ENCODE peak calls at places on chromosomes 16 and 17, in ten cellular contexts. One of them, this sample, is unnamed.

GRCh38 chr16:69885722-69886121 is 65.4 kb upstream of the CLEC18A start:
- DNase-seq in ovary: no peak
- DNase-seq in HCT116: no peak
- DNase-seq in A549: no peak
- DNase-seq in body of pancreas: no peak
- DNase-seq in right lobe of liver: no peak
- DNase-seq in Peyer's patch: no peak
- DNase-seq in tibial nerve: no peak
- DNase-seq in gastrocnemius medialis: no peak
- DNase-seq in transverse colon: no peak
- DNase-seq in this sample: no peak

GRCh38 chr17:48624118-48624517 is 2.0 kb downstream of the HOXB9 start:
- DNase-seq in ovary: no peak
- DNase-seq in HCT116: no peak
- DNase-seq in A549: no peak
- DNase-seq in body of pancreas: no peak
- DNase-seq in right lobe of liver: no peak
- DNase-seq in Peyer's patch: no peak
- DNase-seq in tibial nerve: no peak
- DNase-seq in gastrocnemius medialis: no peak
- DNase-seq in transverse colon: no peak
- DNase-seq in this sample: no peak

GRCh38 chr16:17346774-17347569 is 123.8 kb downstream of the XYLT1 start:
- DNase-seq in ovary: no peak
- DNase-seq in HCT116: no peak
- DNase-seq in A549: no peak
- DNase-seq in body of pancreas: no peak
- DNase-seq in right lobe of liver: no peak
- DNase-seq in Peyer's patch: peak; percentile 63
- DNase-seq in tibial nerve: no peak
- DNase-seq in gastrocnemius medialis: no peak
- DNase-seq in transverse colon: peak; percentile 75
- DNase-seq in this sample: no peak

GRCh38 chr16:7867831-7868230 is 535.2 kb downstream of the RBFOX1 start:
- DNase-seq in ovary: no peak
- DNase-seq in HCT116: no peak
- DNase-seq in A549: no peak
- DNase-seq in body of pancreas: no peak
- DNase-seq in right lobe of liver: no peak
- DNase-seq in Peyer's patch: no peak
- DNase-seq in tibial nerve: no peak
- DNase-seq in gastrocnemius medialis: no peak
- DNase-seq in transverse colon: no peak
- DNase-seq in this sample: no peak

GRCh38 chr16:16830401-16830800 is 451.5 kb downstream of the NPIPA7 start:
- DNase-seq in ovary: no peak
- DNase-seq in HCT116: no peak
- DNase-seq in A549: peak; percentile 25
- DNase-seq in body of pancreas: no peak
- DNase-seq in right lobe of liver: no peak
- DNase-seq in Peyer's patch: no peak
- DNase-seq in tibial nerve: no peak
- DNase-seq in gastrocnemius medialis: no peak
- DNase-seq in transverse colon: no peak
- DNase-seq in this sample: no peak

GRCh38 chr17:76079577-76080206 is 710 bp downstream of the ZACN start:
- DNase-seq in ovary: no peak
- DNase-seq in HCT116: no peak
- DNase-seq in A549: no peak
- DNase-seq in body of pancreas: no peak
- DNase-seq in right lobe of liver: no peak
- DNase-seq in Peyer's patch: no peak
- DNase-seq in tibial nerve: no peak
- DNase-seq in gastrocnemius medialis: no peak
- DNase-seq in transverse colon: no peak
- DNase-seq in this sample: no peak

GRCh38 chr17:10556301-10557005 is 7.0 kb upstream of the MYH2 start:
- DNase-seq in ovary: no peak
- DNase-seq in HCT116: no peak
- DNase-seq in A549: no peak
- DNase-seq in body of pancreas: no peak
- DNase-seq in right lobe of liver: no peak
- DNase-seq in Peyer's patch: no peak
- DNase-seq in tibial nerve: no peak
- DNase-seq in gastrocnemius medialis: no peak
- DNase-seq in transverse colon: no peak
- DNase-seq in this sample: no peak

GRCh38 chr17:50155115-50155819 is 4.8 kb upstream of the PPP1R9B start:
- DNase-seq in ovary: peak; percentile 59
- DNase-seq in HCT116: no peak
- DNase-seq in A549: no peak
- DNase-seq in body of pancreas: no peak
- DNase-seq in right lobe of liver: no peak
- DNase-seq in Peyer's patch: no peak
- DNase-seq in tibial nerve: no peak
- DNase-seq in gastrocnemius medialis: no peak
- DNase-seq in transverse colon: no peak
- DNase-seq in this sample: no peak

GRCh38 chr17:1752425-1752941 is 9.4 kb upstream of the SERPINF1 start:
- DNase-seq in ovary: no peak
- DNase-seq in HCT116: peak; percentile 45
- DNase-seq in A549: peak; percentile 83
- DNase-seq in body of pancreas: peak; percentile 73
- DNase-seq in right lobe of liver: no peak
- DNase-seq in Peyer's patch: peak; percentile 78
- DNase-seq in tibial nerve: no peak
- DNase-seq in gastrocnemius medialis: no peak
- DNase-seq in transverse colon: peak; percentile 66
- DNase-seq in this sample: peak; percentile 81

GRCh38 chr17:77425791-77426641 is 285.2 kb downstream of the SEC14L1 start:
- DNase-seq in ovary: peak; percentile 48
- DNase-seq in HCT116: no peak
- DNase-seq in A549: peak; percentile 97
- DNase-seq in body of pancreas: no peak
- DNase-seq in right lobe of liver: no peak
- DNase-seq in Peyer's patch: peak; percentile 80
- DNase-seq in tibial nerve: peak; percentile 71
- DNase-seq in gastrocnemius medialis: peak; percentile 72
- DNase-seq in transverse colon: peak; percentile 76
- DNase-seq in this sample: no peak

GRCh38 chr16:28543072-28543471 is 4.3 kb upstream of the NUPR1 start:
- DNase-seq in ovary: no peak
- DNase-seq in HCT116: no peak
- DNase-seq in A549: no peak
- DNase-seq in body of pancreas: peak; percentile 72
- DNase-seq in right lobe of liver: peak; percentile 62
- DNase-seq in Peyer's patch: peak; percentile 80
- DNase-seq in tibial nerve: no peak
- DNase-seq in gastrocnemius medialis: peak; percentile 62
- DNase-seq in transverse colon: peak; percentile 82
- DNase-seq in this sample: peak; percentile 55

GRCh38 chr16:12268602-12269001 is 292.1 kb downstream of the SNX29 start:
- DNase-seq in ovary: no peak
- DNase-seq in HCT116: no peak
- DNase-seq in A549: no peak
- DNase-seq in body of pancreas: no peak
- DNase-seq in right lobe of liver: no peak
- DNase-seq in Peyer's patch: no peak
- DNase-seq in tibial nerve: no peak
- DNase-seq in gastrocnemius medialis: no peak
- DNase-seq in transverse colon: no peak
- DNase-seq in this sample: no peak

GRCh38 chr16:56382901-56383355 is 42.4 kb downstream of the AMFR start:
- DNase-seq in ovary: no peak
- DNase-seq in HCT116: no peak
- DNase-seq in A549: peak; percentile 34
- DNase-seq in body of pancreas: peak; percentile 10
- DNase-seq in right lobe of liver: no peak
- DNase-seq in Peyer's patch: no peak
- DNase-seq in tibial nerve: no peak
- DNase-seq in gastrocnemius medialis: no peak
- DNase-seq in transverse colon: no peak
- DNase-seq in this sample: no peak

DNA sequence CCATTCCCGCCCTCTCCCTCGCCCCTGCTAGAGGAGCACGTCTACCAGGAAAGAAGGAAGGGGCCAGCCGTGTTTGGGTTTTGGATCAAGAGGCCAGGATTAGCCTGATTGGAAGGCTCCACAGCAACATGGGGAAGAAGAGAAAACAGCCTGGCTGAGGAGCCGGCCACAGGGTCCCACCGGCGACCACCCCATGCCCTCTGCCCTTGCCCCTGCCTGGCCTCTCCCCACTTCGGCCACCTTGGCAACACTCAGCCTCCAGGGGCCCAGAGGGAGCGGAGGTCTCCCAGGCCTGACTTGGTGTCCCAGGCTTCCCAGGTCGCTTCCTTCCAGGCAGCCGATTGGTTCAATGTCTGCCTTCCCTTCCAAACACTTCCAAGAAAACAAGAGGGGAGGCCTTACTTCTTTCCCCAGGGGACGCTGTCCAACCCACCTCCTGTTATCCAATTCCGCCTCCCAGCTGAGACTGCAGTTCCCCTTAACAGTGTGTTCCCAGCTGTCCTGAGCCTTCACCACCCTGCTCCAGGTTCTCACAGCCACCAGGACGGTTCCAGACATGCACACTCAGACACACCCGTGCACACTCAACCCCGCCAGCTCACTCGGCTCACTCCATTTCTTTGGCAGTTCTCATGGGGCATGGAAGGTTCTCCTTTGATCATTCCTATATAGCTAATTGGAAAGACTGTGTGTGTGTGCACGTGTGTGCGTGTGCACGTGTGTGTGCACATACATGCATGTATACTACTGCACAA is 65.4 kb downstream of the RBFOX3 start:
- DNase-seq in ovary: no peak
- DNase-seq in HCT116: no peak
- DNase-seq in A549: no peak
- DNase-seq in body of pancreas: no peak
- DNase-seq in right lobe of liver: peak; percentile 37
- DNase-seq in Peyer's patch: no peak
- DNase-seq in tibial nerve: no peak
- DNase-seq in gastrocnemius medialis: no peak
- DNase-seq in transverse colon: no peak
- DNase-seq in this sample: no peak
- H3K9me3 ChIP-seq in ovary: no peaks in the 10 kb centered on the region
- H3K9me3 ChIP-seq in HCT116: no peaks in the 10 kb centered on the region
- H3K9me3 ChIP-seq in A549: no peaks in the 10 kb centered on the region
- H3K9me3 ChIP-seq in body of pancreas: no peaks in the 10 kb centered on the region
- H3K9me3 ChIP-seq in right lobe of liver: no peaks in the 10 kb centered on the region
- H3K9me3 ChIP-seq in Peyer's patch: no peaks in the 10 kb centered on the region
- H3K9me3 ChIP-seq in tibial nerve: no peaks in the 10 kb centered on the region
- H3K9me3 ChIP-seq in gastrocnemius medialis: no peaks in the 10 kb centered on the region
- H3K9me3 ChIP-seq in transverse colon: no peaks in the 10 kb centered on the region
- H3K9me3 ChIP-seq in this sample: no peaks in the 10 kb centered on the region

DNA sequence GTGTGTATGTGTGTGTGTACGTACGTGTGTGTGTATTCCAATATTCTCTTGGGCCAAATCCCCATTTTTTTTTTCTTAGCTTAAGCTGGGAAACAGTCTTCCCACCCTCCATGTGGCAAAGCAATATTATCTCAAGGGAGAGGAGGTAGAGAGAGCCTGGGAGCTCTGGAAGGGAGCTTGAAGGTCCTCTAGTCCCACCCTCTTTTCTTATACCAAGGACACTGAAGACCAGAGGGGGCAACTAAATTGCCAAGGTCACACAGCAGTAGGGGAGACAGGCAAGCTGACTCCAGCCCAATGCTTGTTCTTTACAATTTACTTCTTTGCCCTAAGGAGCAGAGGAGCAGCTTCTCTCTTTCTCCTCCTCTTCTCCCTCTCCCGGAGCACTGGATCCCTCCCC is 6.8 kb downstream of the SRCIN1 start:
- DNase-seq in ovary: no peak
- DNase-seq in HCT116: no peak
- DNase-seq in A549: no peak
- DNase-seq in body of pancreas: no peak
- DNase-seq in right lobe of liver: no peak
- DNase-seq in Peyer's patch: no peak
- DNase-seq in tibial nerve: no peak
- DNase-seq in gastrocnemius medialis: no peak
- DNase-seq in transverse colon: no peak
- DNase-seq in this sample: no peak
- H3K4me1 ChIP-seq in ovary: no peaks in the 10 kb centered on the region
- H3K4me1 ChIP-seq in HCT116: peaks cover 13% of the 10 kb centered on the region
- H3K4me1 ChIP-seq in A549: peaks cover 11% of the 10 kb centered on the region
- H3K4me1 ChIP-seq in body of pancreas: peaks cover 8% of the 10 kb centered on the region
- H3K4me1 ChIP-seq in right lobe of liver: no peaks in the 10 kb centered on the region
- H3K4me1 ChIP-seq in Peyer's patch: no peaks in the 10 kb centered on the region
- H3K4me1 ChIP-seq in tibial nerve: no peaks in the 10 kb centered on the region
- H3K4me1 ChIP-seq in gastrocnemius medialis: no peaks in the 10 kb centered on the region
- H3K4me1 ChIP-seq in transverse colon: peaks cover 7% of the 10 kb centered on the region
- H3K4me1 ChIP-seq in this sample: peaks cover 9% of the 10 kb centered on the region

GRCh38 chr17:41692722-41693521 is 4.2 kb downstream of the EIF1 start:
- DNase-seq in ovary: no peak
- DNase-seq in HCT116: no peak
- DNase-seq in A549: no peak
- DNase-seq in body of pancreas: no peak
- DNase-seq in right lobe of liver: no peak
- DNase-seq in Peyer's patch: no peak
- DNase-seq in tibial nerve: no peak
- DNase-seq in gastrocnemius medialis: no peak
- DNase-seq in transverse colon: no peak
- DNase-seq in this sample: no peak
- TF ChIP-seq POLR2A in ovary: no peak
- TF ChIP-seq POLR2A in HCT116: no peak
- TF ChIP-seq POLR2A in A549: no peak
- TF ChIP-seq POLR2A in body of pancreas: no peak
- TF ChIP-seq POLR2A in right lobe of liver: no peak
- TF ChIP-seq POLR2A in Peyer's patch: no peak
- TF ChIP-seq POLR2A in tibial nerve: no peak
- TF ChIP-seq POLR2A in gastrocnemius medialis: no peak
- TF ChIP-seq POLR2A in transverse colon: no peak
- TF ChIP-seq POLR2A in this sample: no peak

DNA sequence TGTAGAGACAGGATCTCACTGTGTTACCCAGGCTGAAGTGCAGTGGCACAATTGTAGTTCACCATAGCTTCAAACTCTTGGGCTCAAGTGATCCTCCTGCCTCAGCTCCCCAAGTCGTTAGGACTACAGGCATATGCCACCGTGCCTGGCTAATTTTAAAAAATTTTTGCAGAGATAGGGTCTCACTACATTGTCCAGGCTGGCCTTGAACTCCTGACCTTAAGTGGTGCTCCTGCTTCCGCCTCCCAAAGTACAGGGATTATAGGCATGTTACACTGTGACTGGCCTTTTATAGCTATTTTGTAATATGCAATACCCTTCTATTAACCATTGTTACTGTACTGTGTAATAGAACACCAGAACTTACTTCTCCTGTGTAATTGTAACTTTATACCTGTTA is 139.3 kb upstream of the ZNF267 start:
- DNase-seq in ovary: no peak
- DNase-seq in HCT116: no peak
- DNase-seq in A549: no peak
- DNase-seq in body of pancreas: no peak
- DNase-seq in right lobe of liver: no peak
- DNase-seq in Peyer's patch: no peak
- DNase-seq in tibial nerve: no peak
- DNase-seq in gastrocnemius medialis: no peak
- DNase-seq in transverse colon: no peak
- DNase-seq in this sample: no peak
- H3K9me3 ChIP-seq in ovary: no peaks in the 10 kb centered on the region
- H3K9me3 ChIP-seq in HCT116: no peaks in the 10 kb centered on the region
- H3K9me3 ChIP-seq in A549: peaks cover 56% of the 10 kb centered on the region
- H3K9me3 ChIP-seq in body of pancreas: no peaks in the 10 kb centered on the region
- H3K9me3 ChIP-seq in right lobe of liver: no peaks in the 10 kb centered on the region
- H3K9me3 ChIP-seq in Peyer's patch: no peaks in the 10 kb centered on the region
- H3K9me3 ChIP-seq in tibial nerve: no peaks in the 10 kb centered on the region
- H3K9me3 ChIP-seq in gastrocnemius medialis: no peaks in the 10 kb centered on the region
- H3K9me3 ChIP-seq in transverse colon: peaks cover 41% of the 10 kb centered on the region
- H3K9me3 ChIP-seq in this sample: peaks cover 7% of the 10 kb centered on the region

This sample was measured in breast epithelium.